ENCODE peak calls at places on chromosomes 3 and 15, in seven cellular contexts. D is H1, Y is HCT116, V is K562, W is HepG2, U is SK-N-SH, O is GM12878. S is an unnamed sample.

GRCh38 chr15:95446854-95447253 is 883.6 kb upstream of the NR2F2 start:
- DNase-seq in Y (no peak), U (no peak), O (peak; percentile 52), V (no peak), D (no peak), W (no peak), S (no peak)

GRCh38 chr15:101140697-101141065 is 111.2 kb downstream of the CHSY1 start:
- DNase-seq in W (no peak), O (no peak), Y (no peak), V (no peak), U (no peak), D (no peak), S (no peak)

GRCh38 chr15:45134682-45135604 is 5.1 kb downstream of the DUOX1 start:
- DNase-seq in D (peak; percentile 71), O (no peak), Y (no peak), W (no peak), V (no peak), U (no peak), S (no peak)

GRCh38 chr3:110521019-110521418 is 550.6 kb upstream of the NECTIN3 start:
- DNase-seq in O (no peak), Y (peak; percentile 41), U (no peak), D (no peak), W (no peak), V (peak; percentile 61), S (no peak)

GRCh38 chr3:69032737-69033136 is 19.3 kb upstream of the EOGT start:
- DNase-seq in W (no peak), U (no peak), O (no peak), V (no peak), Y (no peak), D (no peak), S (no peak)

GRCh38 chr3:152664766-152665165 is 170.2 kb upstream of the P2RY1 start:
- DNase-seq in D (no peak), W (no peak), U (no peak), V (no peak), Y (no peak), O (no peak), S (no peak)

GRCh38 chr3:187902938-187903337 is 157.7 kb upstream of the BCL6 start:
- DNase-seq in O (no peak), D (no peak), W (no peak), U (no peak), V (no peak), Y (no peak), S (no peak)

GRCh38 chr15:80744826-80745225 is 34.3 kb upstream of the CEMIP start:
- DNase-seq in V (no peak), Y (no peak), O (no peak), W (no peak), D (no peak), U (no peak), S (no peak)

GRCh38 chr3:196712514-196713413 is 587 bp downstream of the PIGX start:
- DNase-seq in V (no peak), U (no peak), Y (no peak), D (no peak), W (peak; percentile 14), O (no peak), S (peak; percentile 32)

GRCh38 chr3:53773586-53774368 is 72.4 kb downstream of the CHDH start:
- DNase-seq in V (no peak), O (peak; percentile 82), Y (no peak), D (no peak), W (no peak), U (peak; percentile 60), S (no peak)

GRCh38 chr3:144394052-144394451 is 422.4 kb downstream of the DIPK2A start:
- DNase-seq in Y (no peak), D (no peak), W (no peak), O (no peak), U (no peak), V (no peak), S (no peak)

GRCh38 chr3:46396129-46396528 is 10.7 kb downstream of the CCR5AS start:
- DNase-seq in V (no peak), D (no peak), Y (no peak), U (no peak), W (no peak), O (peak; percentile 46), S (no peak)

GRCh38 chr3:46397111-46397510 is 9.8 kb downstream of the CCR5AS start:
- DNase-seq in U (no peak), V (no peak), W (no peak), D (no peak), Y (no peak), O (no peak), S (no peak)

GRCh38 chr3:46393011-46393410 is 13.9 kb downstream of the CCR5AS start:
- DNase-seq in D (no peak), W (no peak), Y (no peak), V (no peak), O (no peak), U (no peak), S (no peak)

GRCh38 chr3:46393554-46394434 is 13.1 kb downstream of the CCR5AS start:
- DNase-seq in U (no peak), Y (no peak), V (peak; percentile 43), D (no peak), W (no peak), O (no peak), S (peak; percentile 51)

DNA sequence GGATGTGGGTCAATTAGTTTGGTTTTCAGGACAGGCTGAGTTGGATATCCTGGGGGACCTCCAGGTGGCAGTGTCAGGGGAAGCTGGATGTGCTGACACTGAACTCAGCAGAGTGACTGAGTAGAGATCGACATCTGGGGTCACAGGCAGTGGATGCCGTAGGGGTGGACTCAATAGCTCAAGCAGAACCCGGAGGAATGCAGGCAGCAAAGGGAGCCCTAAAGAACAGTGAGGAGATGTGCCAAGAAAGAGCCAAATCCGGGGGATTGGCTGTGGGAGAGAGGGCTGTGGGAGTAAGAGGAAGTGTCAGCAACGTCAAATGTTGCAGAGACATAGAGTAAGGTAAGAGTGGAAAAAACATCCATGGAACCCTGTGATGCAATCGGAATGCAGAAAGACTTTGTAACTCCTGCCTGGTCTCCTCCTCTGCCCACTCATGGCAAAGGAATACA is 11.6 kb downstream of the CCR5AS start:
- DNase-seq in U (no peak), O (no peak), D (no peak), Y (no peak), W (no peak), V (peak; percentile 58), S (no peak)
- H3K4me1 ChIP-seq in U (no peaks in the 10 kb centered on the region), O (peaks cover 20% of the 10 kb centered on the region), D (no peaks in the 10 kb centered on the region), Y (no peaks in the 10 kb centered on the region), W (no peaks in the 10 kb centered on the region), V (peaks cover 38% of the 10 kb centered on the region), S (peaks cover 2% of the 10 kb centered on the region)

GRCh38 chr3:46693038-46693896 is at the start of gene ALS2CL:
- DNase-seq in U (peak; percentile 92), Y (no peak), V (peak; percentile 90), O (no peak), D (peak; percentile 84), W (no peak), S (peak; percentile 32)

GRCh38 chr3:46693897-46694235 is 387 bp upstream of the ALS2CL start:
- DNase-seq in W (no peak), U (no peak), Y (no peak), D (peak; percentile 66), V (no peak), O (no peak), S (no peak)

GRCh38 chr3:46694520-46694919 is 1.0 kb upstream of the ALS2CL start:
- DNase-seq in O (no peak), V (no peak), U (no peak), D (no peak), Y (no peak), W (no peak), S (no peak)

GRCh38 chr3:46695177-46695961 is 1.9 kb upstream of the ALS2CL start:
- DNase-seq in U (peak; percentile 47), Y (no peak), O (no peak), D (peak; percentile 78), W (no peak), V (peak; percentile 52), S (peak; percentile 55)

DNA sequence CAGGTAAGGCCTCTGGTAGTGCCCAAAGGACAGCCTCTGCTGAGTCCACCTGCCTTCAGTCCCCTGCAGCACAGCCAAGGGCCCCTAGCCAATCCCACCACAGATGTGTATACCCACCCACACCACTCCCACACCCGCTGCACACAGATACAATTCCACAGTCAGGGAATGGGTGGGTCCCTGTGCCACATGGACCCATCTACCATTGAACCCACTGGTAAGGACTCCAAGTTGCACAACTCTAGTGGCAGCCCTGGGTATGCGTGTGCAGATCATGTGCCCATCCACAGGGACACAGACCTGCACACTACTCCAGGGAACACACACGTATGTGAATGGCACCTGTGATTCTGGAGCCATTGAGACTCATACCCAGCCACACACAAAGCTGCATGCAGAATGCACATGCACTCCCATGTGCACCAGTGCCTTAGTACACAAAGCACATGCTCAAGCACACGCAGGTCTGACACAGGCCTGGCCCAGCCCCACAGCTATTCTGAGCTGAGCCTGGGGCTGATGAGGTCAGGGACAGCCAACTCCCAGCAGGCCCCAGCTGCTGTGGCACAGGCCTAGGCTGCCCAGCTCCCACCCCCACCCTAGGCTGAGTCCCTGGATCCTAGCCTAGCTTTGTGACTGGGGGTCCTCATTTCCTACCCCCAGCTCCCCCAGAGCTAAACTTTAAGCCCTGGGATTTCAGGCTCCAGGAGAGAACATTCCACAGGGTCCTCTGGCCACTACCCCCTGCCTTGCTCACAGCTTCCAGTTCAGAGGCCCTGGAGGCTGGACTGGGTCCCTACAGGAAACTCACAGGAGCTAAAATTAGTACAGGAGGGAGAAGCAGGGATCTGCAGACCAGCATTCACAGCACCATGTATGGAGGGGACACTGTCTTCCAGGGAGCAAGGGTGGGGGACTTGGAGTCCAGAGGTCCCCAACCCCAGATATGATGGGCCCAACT is 2.8 kb upstream of the ALS2CL start:
- DNase-seq in V (no peak), U (no peak), Y (no peak), O (no peak), W (no peak), D (no peak), S (no peak)
- H3K9ac ChIP-seq in V (no peak overlapping the region), U (no peak overlapping the region), Y (no peak overlapping the region), O (no peak overlapping the region), W (no peak overlapping the region), D (no peak overlapping the region), S (no peak overlapping the region)

GRCh38 chr3:36924748-36925521 is 19.9 kb downstream of the TRANK1 start:
- DNase-seq in W (no peak), D (no peak), Y (no peak), U (no peak), O (no peak), V (no peak), S (no peak)
- TF ChIP-seq YY1 in W (no peak), D (no peak), Y (no peak), U (no peak), O (no peak), V (no peak), S (no peak)

GRCh38 chr3:50749822-50750221 is 75.1 kb downstream of the DOCK3 start:
- DNase-seq in V (no peak), W (no peak), O (no peak), D (no peak), Y (no peak), U (no peak), S (no peak)
- H3K4me1 ChIP-seq in V (no peaks in the 10 kb centered on the region), W (no peaks in the 10 kb centered on the region), O (no peaks in the 10 kb centered on the region), D (no peaks in the 10 kb centered on the region), Y (no peaks in the 10 kb centered on the region), U (no peaks in the 10 kb centered on the region), S (peaks cover 3% of the 10 kb centered on the region)

DNA sequence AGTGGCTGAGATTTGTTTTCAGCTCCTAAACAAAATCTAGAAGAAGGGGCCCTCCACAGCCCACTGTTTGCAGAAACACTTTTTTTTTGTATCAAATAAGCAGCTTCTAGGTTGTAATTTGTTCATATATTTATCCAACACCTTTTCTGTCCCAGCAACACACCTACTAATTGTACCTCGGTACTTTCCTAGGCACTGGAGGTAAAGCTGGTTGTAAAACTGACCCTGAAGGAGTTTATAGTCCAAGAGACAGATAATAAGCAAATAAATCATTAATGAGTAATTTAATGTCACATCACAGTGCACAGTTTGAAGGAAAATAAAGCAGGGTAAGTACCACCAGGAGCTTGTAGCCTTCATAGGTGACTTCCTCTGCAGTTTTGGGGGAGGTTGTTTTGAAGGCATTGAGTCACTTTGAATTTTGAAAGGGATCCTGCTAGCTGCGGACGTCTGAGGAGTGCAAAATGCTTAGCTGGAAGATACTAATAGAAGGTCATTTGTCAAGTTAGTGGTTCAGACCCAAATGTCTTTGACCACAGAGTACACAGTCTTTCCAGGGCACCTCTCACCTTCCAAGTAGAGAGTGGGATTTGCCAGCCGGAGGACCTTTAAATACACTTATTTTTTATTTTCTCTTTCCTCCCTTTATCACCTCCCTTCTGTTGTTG is 53.7 kb downstream of the CMSS1 start:
- DNase-seq in W (no peak), U (no peak), V (no peak), D (no peak), Y (no peak), O (no peak), S (no peak)
- H3K9ac ChIP-seq in W (peak overlapping the region; percentile 99), U (no peak overlapping the region), V (no peak overlapping the region), D (no peak overlapping the region), Y (no peak overlapping the region), O (no peak overlapping the region), S (no peak overlapping the region)